ENCODE peak calls at places on chromosomes 11 and 22, in four cellular contexts. R is GM12878, J is SK-N-SH, B is K562. D is an unnamed sample.

GRCh38 chr11:107123022-107123421 is 104.7 kb upstream of the GUCY1A2 start:
- DNase-seq in J (no peak), B (no peak), R (no peak), D (no peak)

GRCh38 chr11:69912911-69913451 is 93.8 kb upstream of the FGF3 start:
- DNase-seq in R (no peak), B (peak; percentile 36), J (peak; percentile 66), D (no peak)

GRCh38 chr22:20086763-20087162 is 6.7 kb downstream of the DGCR8 start:
- DNase-seq in R (no peak), J (no peak), B (no peak), D (no peak)

GRCh38 chr11:58980159-58980843 is 41.0 kb downstream of the GLYATL1 start:
- DNase-seq in R (no peak), J (no peak), B (no peak), D (no peak)

GRCh38 chr11:12769834-12770345 is 95.7 kb downstream of the TEAD1 start:
- DNase-seq in R (no peak), J (no peak), B (no peak), D (no peak)

GRCh38 chr11:71489311-71490043 is 36.5 kb downstream of the NADSYN1 start:
- DNase-seq in R (peak; percentile 27), B (no peak), J (no peak), D (no peak)

GRCh38 chr11:122900803-122901202 is 18.2 kb downstream of the JHY start:
- DNase-seq in J (no peak), R (no peak), B (no peak), D (no peak)

GRCh38 chr22:44578115-44578457 is 80.1 kb upstream of the RTL6 start:
- DNase-seq in J (no peak), R (no peak), B (no peak), D (no peak)

GRCh38 chr11:133476570-133477262 is 55.6 kb downstream of the OPCML start:
- DNase-seq in R (no peak), B (no peak), J (no peak), D (no peak)

GRCh38 chr11:134879341-134879740 is 467.3 kb upstream of the B3GAT1 start:
- DNase-seq in R (no peak), J (no peak), B (no peak), D (no peak)

GRCh38 chr11:94678901-94679300 is 89.3 kb upstream of the AMOTL1 start:
- DNase-seq in B (no peak), J (no peak), R (no peak), D (no peak)

GRCh38 chr22:45996241-45997076 is 19.5 kb upstream of the WNT7B start:
- DNase-seq in B (no peak), R (no peak), J (no peak), D (no peak)

GRCh38 chr11:75820636-75821035 is 5.6 kb downstream of the UVRAG start:
- DNase-seq in B (no peak), J (no peak), R (no peak), D (no peak)

GRCh38 chr11:110200836-110201235 is 95.6 kb downstream of the RDX start:
- DNase-seq in B (no peak), J (no peak), R (no peak), D (no peak)

GRCh38 chr11:11157201-11157600 is 195.8 kb downstream of the CSNK2A3 start:
- DNase-seq in R (no peak), J (peak; percentile 59), B (peak; percentile 30), D (peak; percentile 50)

GRCh38 chr11:12983331-12983730 is 25.8 kb upstream of the RASSF10 start:
- DNase-seq in J (no peak), B (no peak), R (no peak), D (no peak)

GRCh38 chr11:1842149-1843097 is 3.6 kb downstream of the TNNI2 start:
- DNase-seq in R (no peak), J (no peak), B (peak; percentile 29), D (no peak)

GRCh38 chr22:30667092-30667485 is 586 bp downstream of the DUSP18 start:
- DNase-seq in R (no peak), B (no peak), J (no peak), D (no peak)

GRCh38 chr11:46127150-46127638 is 5.9 kb upstream of the PHF21A start:
- DNase-seq in R (no peak), J (peak; percentile 39), B (peak; percentile 63), D (peak; percentile 42)

GRCh38 chr11:116243975-116244374 is 528.8 kb downstream of the BUD13 start:
- DNase-seq in R (no peak), B (no peak), J (no peak), D (no peak)

GRCh38 chr11:110886241-110886640 is 174.0 kb upstream of the ARHGAP20 start:
- DNase-seq in B (no peak), J (no peak), R (no peak), D (no peak)

GRCh38 chr11:58592760-58593472 is 14.1 kb downstream of the ZFP91 start:
- DNase-seq in R (no peak), B (no peak), J (no peak), D (no peak)

GRCh38 chr11:76773921-76774361 is 9.2 kb upstream of the TSKU start:
- DNase-seq in B (no peak), J (no peak), R (no peak), D (no peak)

GRCh38 chr11:35190804-35191348 is 51.9 kb downstream of the CD44 start:
- DNase-seq in R (no peak), B (no peak), J (no peak), D (no peak)

GRCh38 chr11:33375688-33376311 is 118.6 kb downstream of the HIPK3 start:
- DNase-seq in B (no peak), J (peak; percentile 82), R (no peak), D (peak; percentile 20)

GRCh38 chr11:100892886-100893285 is 205.8 kb downstream of the ARHGAP42 start:
- DNase-seq in R (no peak), J (no peak), B (no peak), D (no peak)

GRCh38 chr11:123351375-123351774 is 78.7 kb upstream of the GRAMD1B start:
- DNase-seq in J (peak; percentile 55), B (no peak), R (no peak), D (no peak)

GRCh38 chr22:16563555-16564520 is 28.8 kb downstream of the CCT8L2 start:
- DNase-seq in J (no peak), R (no peak), B (no peak), D (no peak)

GRCh38 chr11:28491431-28491830 is 383.2 kb downstream of the METTL15 start:
- DNase-seq in B (no peak), J (no peak), R (no peak), D (no peak)

GRCh38 chr11:108221981-108222685 is at the start of gene NPAT:
- DNase-seq in J (no peak), R (no peak), B (no peak), D (no peak)

GRCh38 chr11:68692115-68692514 is 7.8 kb downstream of the GAL start:
- DNase-seq in B (no peak), R (no peak), J (no peak), D (no peak)

GRCh38 chr22:19047993-19048392 is 74.2 kb downstream of the DGCR2 start:
- DNase-seq in R (no peak), B (no peak), J (no peak), D (no peak)

GRCh38 chr11:75759832-75760231 is 8.7 kb upstream of the DGAT2 start:
- DNase-seq in J (no peak), R (no peak), B (no peak), D (no peak)

DNA sequence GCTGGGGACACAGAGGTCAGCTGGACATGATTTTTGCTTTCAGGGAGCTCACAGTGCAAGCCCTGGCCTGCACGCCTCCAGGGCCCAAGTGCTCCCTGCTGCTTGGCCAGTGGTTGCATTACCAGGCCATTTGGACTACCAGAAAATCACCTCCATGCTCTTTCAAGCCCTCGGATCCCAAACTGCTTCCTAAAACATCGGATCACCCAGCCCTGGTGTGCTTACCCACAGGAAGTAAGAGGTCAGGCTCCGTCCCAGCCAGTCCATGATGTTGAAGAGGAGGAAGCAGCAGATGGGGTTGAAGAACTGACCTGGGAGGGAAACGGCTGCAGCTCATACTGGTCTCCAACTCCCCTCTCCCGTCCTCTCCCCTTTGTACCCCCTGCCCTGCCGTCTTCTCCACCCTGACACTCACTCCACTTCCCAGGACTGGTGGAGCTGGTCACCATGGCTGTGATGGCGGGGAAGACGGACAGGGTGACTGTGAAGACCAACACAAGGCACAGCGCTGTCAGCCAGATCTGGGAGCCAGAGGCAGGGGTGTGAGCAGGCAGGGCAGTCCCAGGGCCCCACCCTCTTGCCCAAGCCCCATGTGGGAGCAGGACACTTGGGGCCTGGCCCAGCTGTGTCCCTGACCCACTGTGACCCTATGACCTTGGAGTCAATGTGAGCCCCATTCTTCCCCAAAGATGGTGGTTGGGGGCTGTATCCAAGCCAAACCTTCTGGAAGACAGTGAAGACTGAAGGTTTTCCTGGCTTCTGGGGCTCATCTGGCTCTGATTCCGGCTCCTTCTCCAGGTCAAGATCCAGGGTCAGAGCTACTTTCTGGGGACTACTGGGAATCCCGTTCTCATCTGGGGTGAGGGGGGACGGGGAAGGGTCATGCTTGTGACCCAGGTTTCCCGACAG is 5.6 kb downstream of the SLC29A2 start:
- DNase-seq in R (no peak), B (no peak), J (no peak), D (no peak)
- TF ChIP-seq FOXM1 in R (no peak), B (no peak), J (no peak), D (no peak)

GRCh38 chr11:60376601-60377000 is 1.7 kb upstream of the MS4A7 start:
- DNase-seq in B (no peak), R (no peak), J (no peak), D (no peak)

GRCh38 chr11:60371854-60372253 is 6.5 kb upstream of the MS4A7 start:
- DNase-seq in J (no peak), B (no peak), R (no peak), D (no peak)

GRCh38 chr11:60378359-60378758 is at the start of gene MS4A7:
- DNase-seq in B (no peak), J (no peak), R (peak; percentile 93), D (no peak)

GRCh38 chr11:60372767-60373166 is 5.6 kb upstream of the MS4A7 start:
- DNase-seq in B (no peak), R (no peak), J (no peak), D (no peak)

GRCh38 chr11:60377737-60378136 is 595 bp upstream of the MS4A7 start:
- DNase-seq in B (no peak), J (no peak), R (peak; percentile 85), D (no peak)
- TF ChIP-seq FOXM1 in B (no peak), J (no peak), R (no peak), D (no peak)

GRCh38 chr22:29638678-29639077 is 35.2 kb downstream of the NF2 start:
- DNase-seq in R (no peak), B (no peak), J (no peak), D (no peak)

GRCh38 chr22:29641781-29642355 is 38.4 kb downstream of the NF2 start:
- DNase-seq in B (no peak), J (no peak), R (no peak), D (no peak)

GRCh38 chr22:29639096-29639495 is 35.7 kb downstream of the NF2 start:
- DNase-seq in J (no peak), R (no peak), B (no peak), D (no peak)

GRCh38 chr22:29642694-29643093 is 39.3 kb downstream of the NF2 start:
- DNase-seq in J (no peak), B (no peak), R (no peak), D (no peak)

GRCh38 chr22:29641052-29641780 is 37.8 kb downstream of the NF2 start:
- DNase-seq in B (no peak), J (no peak), R (no peak), D (peak; percentile 71)
- TF ChIP-seq FOXM1 in B (no peak), J (no peak), R (no peak), D (no peak)

DNA sequence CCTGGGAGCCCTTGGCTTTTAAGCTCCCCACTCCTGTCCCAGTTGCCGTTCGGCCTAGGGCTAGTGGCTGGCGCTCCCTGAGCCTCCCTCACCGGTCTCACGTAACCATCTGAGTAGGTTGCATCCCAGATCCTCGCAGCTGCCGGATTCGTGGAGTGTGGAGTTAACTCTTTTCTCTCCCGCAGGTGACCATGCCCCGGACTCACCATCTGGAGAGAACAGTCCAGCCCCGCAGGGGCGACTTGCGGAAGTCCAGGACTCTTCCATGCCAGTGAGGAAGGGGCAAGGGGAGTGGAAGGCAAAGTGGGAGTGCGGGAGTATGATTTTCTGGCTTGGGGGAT is 902 bp downstream of the MUS81 start:
- DNase-seq in R (no peak), B (no peak), J (no peak), D (peak; percentile 7)
- TF ChIP-seq FOXM1 in R (no peak), B (no peak), J (no peak), D (no peak)